ENCODE peak calls at places on chromosomes 16 and 17, in nine cellular contexts. Z is MM.1S, T is bronchial epithelial cell, P is kidney, I is neural crest cell, K is A549, W is AG09319, V is transverse colon, G is GM12878. R is an unnamed sample.

GRCh38 chr17:63425478-63425877 is 20.6 kb downstream of the CYB561 start:
- DNase-seq in Z (peak), T (peak), P (peak), I (peak), K (peak), W (peak), V (peak), G (peak), R (peak)

GRCh38 chr17:82668631-82669099 is 20.4 kb upstream of the WDR45B start:
- DNase-seq in Z (no peak), T (peak), P (no peak), I (peak), K (peak), W (peak), V (peak), G (no peak), R (peak)

GRCh38 chr17:80071116-80071980 is 30.0 kb upstream of the GAA start:
- DNase-seq in Z (no peak), T (no peak), P (peak), I (no peak), K (no peak), W (peak), V (peak), G (no peak), R (no peak)

GRCh38 chr16:22782299-22782698 is 31.7 kb upstream of the HS3ST2 start:
- DNase-seq in Z (no peak), T (no peak), P (no peak), I (no peak), K (no peak), W (no peak), V (no peak), G (no peak), R (no peak)

GRCh38 chr17:28282596-28282995 is 36.4 kb upstream of the TMEM97 start:
- DNase-seq in Z (no peak), T (peak), P (no peak), I (no peak), K (peak), W (peak), V (no peak), G (no peak), R (no peak)

GRCh38 chr16:4966736-4967453 is 8.8 kb downstream of the SEC14L5 start:
- DNase-seq in Z (no peak), T (no peak), P (peak), I (no peak), K (no peak), W (no peak), V (no peak), G (no peak), R (no peak)

GRCh38 chr16:57998484-57998883 is 2.0 kb downstream of the ZNF319 start:
- DNase-seq in Z (no peak), T (peak), P (peak), I (no peak), K (peak), W (no peak), V (peak), G (no peak), R (no peak)

GRCh38 chr17:30821751-30822723 is 2.5 kb downstream of the CRLF3 start:
- DNase-seq in Z (no peak), T (no peak), P (no peak), I (no peak), K (no peak), W (no peak), V (no peak), G (no peak), R (no peak)

GRCh38 chr16:10040136-10041080 is 141.8 kb downstream of the GRIN2A start:
- DNase-seq in Z (no peak), T (no peak), P (no peak), I (no peak), K (no peak), W (no peak), V (no peak), G (no peak), R (no peak)

GRCh38 chr16:68267612-68268405 is 3.5 kb downstream of the SLC7A6 start:
- DNase-seq in Z (no peak), T (no peak), P (no peak), I (no peak), K (no peak), W (no peak), V (no peak), G (no peak), R (no peak)

GRCh38 chr16:23119570-23119969 is 29.7 kb downstream of the USP31 start:
- DNase-seq in Z (no peak), T (peak), P (no peak), I (no peak), K (no peak), W (peak), V (no peak), G (no peak), R (no peak)

GRCh38 chr17:80731255-80731840 is 186.7 kb downstream of the RPTOR start:
- DNase-seq in Z (no peak), T (no peak), P (no peak), I (no peak), K (no peak), W (no peak), V (no peak), G (no peak), R (no peak)

GRCh38 chr16:3364774-3365427 is 9.2 kb downstream of the OR2C1 start:
- DNase-seq in Z (peak), T (peak), P (peak), I (no peak), K (peak), W (peak), V (peak), G (peak), R (no peak)

GRCh38 chr16:8464979-8465378 is 125.3 kb downstream of the TMEM114 start:
- DNase-seq in Z (no peak), T (no peak), P (no peak), I (no peak), K (no peak), W (no peak), V (no peak), G (no peak), R (no peak)

GRCh38 chr16:81431554-81432353 is 12.9 kb upstream of the CMIP start:
- DNase-seq in Z (no peak), T (no peak), P (peak), I (no peak), K (peak), W (peak), V (no peak), G (no peak), R (no peak)

GRCh38 chr16:12300946-12301500 is 324.5 kb downstream of the SNX29 start:
- DNase-seq in Z (no peak), T (no peak), P (no peak), I (no peak), K (no peak), W (no peak), V (no peak), G (no peak), R (no peak)

GRCh38 chr17:78538033-78538776 is 39.0 kb downstream of the DNAH17 start:
- DNase-seq in Z (no peak), T (peak), P (peak), I (no peak), K (no peak), W (no peak), V (no peak), G (no peak), R (no peak)

GRCh38 chr17:41684050-41684449 is 4.6 kb upstream of the EIF1 start:
- DNase-seq in Z (no peak), T (no peak), P (no peak), I (no peak), K (no peak), W (no peak), V (no peak), G (no peak), R (no peak)

GRCh38 chr17:20026960-20027359 is 17.8 kb downstream of the SPECC1 start:
- DNase-seq in Z (no peak), T (peak), P (no peak), I (no peak), K (no peak), W (no peak), V (no peak), G (no peak), R (no peak)

GRCh38 chr17:3687949-3688614 is 7.9 kb downstream of the P2RX5 start:
- DNase-seq in Z (peak), T (no peak), P (peak), I (no peak), K (no peak), W (no peak), V (no peak), G (no peak), R (no peak)

GRCh38 chr16:70770291-70770967 is 30.5 kb downstream of the VAC14 start:
- DNase-seq in Z (no peak), T (no peak), P (no peak), I (no peak), K (peak), W (no peak), V (no peak), G (no peak), R (no peak)

GRCh38 chr17:72900542-72900941 is 191.9 kb downstream of the SLC39A11 start:
- DNase-seq in Z (no peak), T (no peak), P (no peak), I (no peak), K (no peak), W (no peak), V (no peak), G (no peak), R (no peak)

GRCh38 chr16:23424292-23424958 is 28.6 kb downstream of the COG7 start:
- DNase-seq in Z (no peak), T (peak), P (peak), I (no peak), K (peak), W (no peak), V (peak), G (no peak), R (no peak)

GRCh38 chr17:33642002-33642401 is 348.9 kb upstream of the ASIC2 start:
- DNase-seq in Z (peak), T (no peak), P (no peak), I (no peak), K (peak), W (no peak), V (no peak), G (no peak), R (no peak)

GRCh38 chr17:33653389-33653788 is 360.3 kb upstream of the ASIC2 start:
- DNase-seq in Z (no peak), T (no peak), P (no peak), I (no peak), K (no peak), W (no peak), V (no peak), G (no peak), R (no peak)

GRCh38 chr17:33651631-33652030 is 358.5 kb upstream of the ASIC2 start:
- DNase-seq in Z (no peak), T (no peak), P (no peak), I (no peak), K (peak), W (no peak), V (no peak), G (no peak), R (no peak)

GRCh38 chr17:33647976-33648375 is 354.9 kb upstream of the ASIC2 start:
- DNase-seq in Z (peak), T (peak), P (no peak), I (peak), K (peak), W (no peak), V (no peak), G (no peak), R (no peak)
- TF ChIP-seq CTCF in Z (peak), T (peak), P (peak), I (peak), K (peak), W (no peak), V (no peak), G (peak), R (peak)

GRCh38 chr17:59892251-59892848 is 393 bp downstream of the TUBD1 start:
- DNase-seq in Z (no peak), T (no peak), P (peak), I (no peak), K (peak), W (no peak), V (peak), G (no peak), R (no peak)
- TF ChIP-seq CTCF in Z (no peak), T (no peak), P (no peak), I (no peak), K (no peak), W (no peak), V (peak), G (no peak), R (no peak)

GRCh38 chr17:8186446-8186786 is 3.6 kb downstream of the BORCS6 start:
- DNase-seq in Z (no peak), T (no peak), P (no peak), I (no peak), K (no peak), W (no peak), V (no peak), G (no peak), R (no peak)
- TF ChIP-seq CTCF in Z (no peak), T (no peak), P (no peak), I (no peak), K (no peak), W (no peak), V (no peak), G (no peak), R (peak)

GRCh38 chr17:9905902-9906301 is 831 bp upstream of the RCVRN start:
- DNase-seq in Z (no peak), T (no peak), P (peak), I (peak), K (peak), W (no peak), V (no peak), G (no peak), R (peak)
- TF ChIP-seq CTCF in Z (peak), T (no peak), P (peak), I (peak), K (peak), W (peak), V (peak), G (peak), R (peak)